ENCODE peak calls at places on chromosomes 4 and X, in nine cellular contexts. G is GM12878, M is T-helper 9 cell, S is fibroblast of lung, A is amniotic stem cell, U is activated T-cell treated with anti-CD3 and anti-CD28 coated beads for 4 hours, Z is cardiac muscle cell, F is hypothalamus, E is AG10803. B is an unnamed sample.

GRCh38 chr4:77601614-77602187 is 3.9 kb upstream of the CXCL13 start:
- DNase-seq in F (no peak), G (no peak), E (no peak), A (no peak), Z (no peak), M (no peak), S (no peak), U (no peak), B (no peak)

GRCh38 chr4:37999000-37999745 is 39.0 kb downstream of the PTTG2 start:
- DNase-seq in Z (no peak), M (no peak), U (no peak), E (no peak), A (no peak), S (no peak), F (no peak), G (no peak), B (no peak)

GRCh38 chr4:48949518-48950207 is 36.4 kb upstream of the CWH43 start:
- DNase-seq in U (no peak), S (no peak), Z (no peak), M (no peak), E (peak), F (no peak), A (no peak), G (no peak), B (peak)

GRCh38 chr4:165207016-165207430 is 338 bp upstream of the KLHL2 start:
- DNase-seq in G (no peak), A (no peak), F (peak), E (no peak), S (peak), M (no peak), Z (no peak), U (no peak), B (peak)

GRCh38 chrX:103669745-103670144 is 16.8 kb downstream of the MORF4L2 start:
- DNase-seq in A (no peak), U (no peak), E (no peak), G (no peak), M (no peak), Z (no peak), F (no peak), S (no peak), B (no peak)

GRCh38 chr4:145824469-145824868 is 114.2 kb downstream of the ZNF827 start:
- DNase-seq in F (no peak), G (no peak), E (no peak), A (no peak), U (no peak), M (no peak), Z (no peak), S (no peak), B (no peak)

GRCh38 chr4:164779080-164779479 is 25.1 kb downstream of the SMIM31 start:
- DNase-seq in F (no peak), S (no peak), G (no peak), M (no peak), U (no peak), Z (no peak), A (no peak), E (peak), B (no peak)

GRCh38 chr4:122632396-122633143 is 11.7 kb upstream of the IL21 start:
- DNase-seq in F (no peak), G (peak), Z (no peak), M (no peak), E (no peak), S (peak), A (no peak), U (no peak), B (no peak)

GRCh38 chrX:7759832-7760231 is 83.1 kb upstream of the VCX start:
- DNase-seq in E (no peak), F (no peak), U (no peak), S (no peak), M (no peak), Z (peak), G (no peak), A (no peak), B (no peak)

GRCh38 chrX:39912126-39912525 is 185.6 kb downstream of the BCOR start:
- DNase-seq in G (no peak), S (no peak), Z (no peak), F (no peak), M (no peak), U (no peak), E (no peak), A (no peak), B (no peak)

B was measured in renal cortical epithelial cell.